ENCODE peak calls at places on chromosomes 6 and 20, in ten cellular contexts. I is neuronal stem cell, X is NCI-H2029 treated with DMSO at 0.1 percent for 48 hours, S is uterus, L is hypothalamus, W is GM10248, E is HT1080, P is adrenal gland, R is vagina, A is HEK293T. J is an unnamed sample.

GRCh38 chr20:53917145-53918009 is 153.0 kb downstream of the BCAS1 start:
- DNase-seq in P (peak), S (peak), W (peak), E (no peak), L (no peak), X (no peak), R (no peak), A (no peak), I (no peak), J (peak)

GRCh38 chr6:123393333-123393732 is 243.4 kb downstream of the TRDN start:
- DNase-seq in X (peak), L (no peak), P (no peak), S (no peak), E (peak), A (peak), R (no peak), W (no peak), I (no peak), J (no peak)

GRCh38 chr6:19279137-19279747 is 557.9 kb upstream of the ID4 start:
- DNase-seq in S (no peak), R (no peak), L (no peak), E (no peak), A (no peak), W (no peak), P (no peak), I (no peak), X (no peak), J (no peak)

GRCh38 chr6:2773450-2773849 is 8.3 kb downstream of the WRNIP1 start:
- DNase-seq in R (no peak), I (no peak), E (no peak), X (no peak), S (no peak), W (no peak), L (no peak), P (no peak), A (no peak), J (no peak)

GRCh38 chr20:64101731-64102621 is 5.4 kb downstream of the NPBWR2 start:
- DNase-seq in A (peak), I (peak), W (peak), S (no peak), X (no peak), E (no peak), R (no peak), L (no peak), P (no peak), J (no peak)

GRCh38 chr6:17725083-17725482 is 18.4 kb upstream of the NUP153 start:
- DNase-seq in A (peak), W (no peak), X (no peak), P (peak), S (peak), E (no peak), R (no peak), I (no peak), L (no peak), J (no peak)

GRCh38 chr6:135600086-135600702 is 102.7 kb upstream of the AHI1 start:
- DNase-seq in R (no peak), W (no peak), X (peak), P (no peak), L (no peak), A (no peak), I (no peak), S (no peak), E (no peak), J (no peak)

GRCh38 chr6:148577687-148578488 is 168.9 kb upstream of the UST start:
- DNase-seq in L (peak), S (peak), W (peak), E (peak), I (peak), R (no peak), A (peak), X (no peak), P (peak), J (peak)

GRCh38 chr20:11921326-11921725 is 3.6 kb downstream of the BTBD3 start:
- DNase-seq in R (no peak), E (no peak), X (no peak), A (no peak), W (no peak), I (no peak), L (no peak), S (no peak), P (no peak), J (no peak)

GRCh38 chr20:23340524-23340923 is 10.1 kb upstream of the NXT1 start:
- DNase-seq in P (peak), I (no peak), L (no peak), A (peak), S (peak), W (peak), R (no peak), E (peak), X (no peak), J (no peak)

GRCh38 chr6:130473886-130474285 is 108.1 kb downstream of the TMEM200A start:
- DNase-seq in L (no peak), R (no peak), A (no peak), X (no peak), P (no peak), S (no peak), W (no peak), I (no peak), E (peak), J (no peak)

GRCh38 chr6:53103993-53104675 is 38.9 kb downstream of the FBXO9 start:
- DNase-seq in E (no peak), A (no peak), L (no peak), R (no peak), S (no peak), P (no peak), W (no peak), X (no peak), I (no peak), J (no peak)

GRCh38 chr6:16440656-16441212 is 202.3 kb downstream of the GMPR start:
- DNase-seq in R (no peak), W (no peak), S (no peak), A (no peak), P (no peak), E (no peak), L (no peak), I (no peak), X (no peak), J (no peak)

GRCh38 chr20:58976095-58976730 is 4.8 kb upstream of the NELFCD start:
- DNase-seq in E (peak), A (no peak), L (no peak), X (no peak), R (peak), W (no peak), P (no peak), S (no peak), I (no peak), J (no peak)

J was measured in left lobe of liver.